ENCODE peak calls at places on chromosomes 11 and 22, in six cellular contexts. P is mesenchymal stem cell, O is testis, M is spleen, J is left ventricle myocardium inferior, U is fibroblast of lung. H is an unnamed sample.

GRCh38 chr11:83223457-83223856 is 29.9 kb downstream of the ANKRD42 start:
- DNase-seq in J (no peak), M (no peak), P (no peak), O (no peak), U (no peak), H (no peak)

GRCh38 chr11:59265735-59266134 is 53.0 kb upstream of the MPEG1 start:
- DNase-seq in J (no peak), P (no peak), M (no peak), O (no peak), U (no peak), H (no peak)

GRCh38 chr11:74766905-74767304 is 18.3 kb downstream of the RNF169 start:
- DNase-seq in J (no peak), U (no peak), O (no peak), M (no peak), P (no peak), H (no peak)

GRCh38 chr11:114738954-114739353 is 60.6 kb downstream of the NXPE2 start:
- DNase-seq in P (peak; percentile 45), J (no peak), U (peak; percentile 39), O (peak; percentile 34), M (no peak), H (no peak)

GRCh38 chr11:88849368-88849767 is 216.4 kb downstream of the GRM5 start:
- DNase-seq in O (no peak), J (no peak), M (no peak), P (no peak), U (peak; percentile 79), H (peak; percentile 67)

GRCh38 chr22:47435204-47435487 is 672.7 kb downstream of the TBC1D22A start:
- DNase-seq in U (no peak), P (no peak), M (no peak), J (no peak), O (no peak), H (no peak)

GRCh38 chr22:31616315-31616980 is 45.6 kb downstream of the PISD start:
- DNase-seq in M (peak; percentile 85), U (no peak), J (no peak), P (no peak), O (no peak), H (no peak)

GRCh38 chr11:77249427-77249826 is 52.1 kb downstream of the GDPD4 start:
- DNase-seq in O (no peak), U (peak; percentile 86), P (peak; percentile 35), M (no peak), J (no peak), H (peak; percentile 87)

GRCh38 chr11:79626135-79626748 is 185.4 kb upstream of the TENM4 start:
- DNase-seq in U (peak; percentile 11), O (no peak), M (no peak), J (no peak), P (no peak), H (peak; percentile 81)

GRCh38 chr11:95984035-95984434 is 60.1 kb upstream of the MTMR2 start:
- DNase-seq in J (no peak), U (no peak), O (no peak), P (no peak), M (no peak), H (no peak)

GRCh38 chr11:57792060-57792541 is 30.5 kb downstream of the CTNND1 start:
- DNase-seq in P (peak; percentile 71), U (peak; percentile 72), J (peak; percentile 74), O (peak; percentile 60), M (peak; percentile 96), H (no peak)

GRCh38 chr11:115164774-115165173 is 339.4 kb downstream of the CADM1 start:
- DNase-seq in P (peak; percentile 17), U (peak; percentile 30), M (no peak), O (no peak), J (no peak), H (no peak)

GRCh38 chr22:32539631-32540449 is 65.2 kb downstream of the FBXO7 start:
- DNase-seq in U (peak; percentile 67), O (no peak), M (no peak), P (peak; percentile 64), J (no peak), H (no peak)

GRCh38 chr11:75273331-75273988 is 32.9 kb downstream of the TPBGL start:
- DNase-seq in U (no peak), M (peak; percentile 69), P (no peak), O (no peak), J (no peak), H (no peak)

GRCh38 chr11:36195496-36196346 is 93.5 kb downstream of the COMMD9 start:
- DNase-seq in O (peak; percentile 16), J (no peak), U (peak; percentile 5), P (no peak), M (no peak), H (no peak)

GRCh38 chr11:28529540-28530410 is 421.6 kb downstream of the METTL15 start:
- DNase-seq in O (no peak), M (no peak), P (peak; percentile 75), U (peak; percentile 65), J (no peak), H (peak; percentile 15)

GRCh38 chr11:19551454-19551853 is 161.2 kb upstream of the NAV2 start:
- DNase-seq in O (no peak), U (no peak), P (no peak), J (no peak), M (no peak), H (no peak)

GRCh38 chr11:58788355-58789023 is 56.0 kb downstream of the GLYATL2 start:
- DNase-seq in J (no peak), M (no peak), P (peak; percentile 47), O (peak; percentile 68), U (peak; percentile 38), H (peak; percentile 95)

DNA sequence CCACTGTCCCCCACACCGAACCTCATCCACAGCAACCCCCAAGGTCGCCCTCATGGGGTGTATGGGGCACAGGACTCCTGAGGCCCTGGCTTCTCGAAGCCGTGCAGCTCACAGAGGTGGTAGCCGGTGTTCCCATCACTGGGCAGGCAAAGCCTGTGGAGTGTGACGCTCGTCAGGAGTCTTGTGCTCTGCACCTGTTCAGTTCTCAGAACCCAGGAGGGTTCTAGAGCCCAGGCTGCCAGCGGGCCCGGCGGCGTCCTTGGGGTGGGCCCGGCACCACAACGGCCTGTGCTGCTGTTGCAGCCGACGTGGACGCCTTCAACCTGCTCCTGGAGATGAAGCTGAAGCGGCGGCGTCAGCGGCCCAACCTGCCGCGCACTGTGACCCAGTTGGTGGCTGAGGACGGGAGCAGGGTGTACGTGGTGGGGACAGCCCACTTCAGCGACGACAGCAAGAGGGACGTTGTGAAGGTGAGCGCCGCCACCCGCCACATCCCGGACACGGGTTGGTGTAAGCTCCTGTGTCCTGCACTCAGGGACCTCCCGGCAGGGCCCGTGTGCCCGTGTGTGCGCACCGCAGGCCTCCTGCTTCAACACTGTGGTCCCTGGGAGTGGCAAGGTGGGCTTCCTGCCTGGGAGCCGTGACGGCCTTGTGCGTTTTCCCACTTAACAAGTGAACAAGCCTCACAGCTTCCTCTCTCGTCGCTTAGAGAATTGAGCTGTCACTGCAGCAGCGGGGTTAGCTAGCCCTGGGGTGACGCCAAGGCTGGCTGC is 6.6 kb upstream of the SELENOO start:
- DNase-seq in M (no peak), O (no peak), U (no peak), J (no peak), P (no peak), H (no peak)
- H3K27ac ChIP-seq in M (peak overlapping the region; percentile 99), O (no peak overlapping the region), U (no peak overlapping the region), J (no peak overlapping the region), P (no peak overlapping the region), H (no peak overlapping the region)

GRCh38 chr11:2880646-2881045 is 4.9 kb downstream of the CDKN1C start:
- DNase-seq in J (no peak), O (no peak), P (no peak), M (no peak), U (no peak), H (no peak)
- H3K27me3 ChIP-seq in J (no peaks in the 10 kb centered on the region), O (no peaks in the 10 kb centered on the region), P (no peaks in the 10 kb centered on the region), M (no peaks in the 10 kb centered on the region), U (peaks cover 5% of the 10 kb centered on the region), H (peaks cover 32% of the 10 kb centered on the region)

DNA sequence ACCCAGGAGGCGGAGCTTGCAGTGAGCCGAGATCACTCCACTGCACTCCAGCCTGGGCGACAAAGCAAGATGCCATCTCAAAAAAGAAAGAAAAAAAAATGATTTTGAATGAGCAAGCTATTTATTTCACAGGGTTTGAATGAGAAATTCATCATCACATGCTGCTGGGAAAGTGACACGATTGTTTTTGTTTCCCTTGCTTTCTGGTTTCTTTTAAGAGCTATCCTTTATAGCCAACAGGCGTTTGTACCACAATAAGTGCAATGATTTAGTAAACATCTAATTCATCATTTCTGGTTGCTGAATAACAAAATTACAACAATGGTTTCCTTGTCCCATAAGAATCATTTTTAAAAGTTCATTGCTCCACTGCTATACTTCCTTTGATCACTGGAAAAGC is 129.9 kb downstream of the GUCY1A2 start:
- DNase-seq in M (no peak), O (no peak), P (no peak), J (no peak), U (no peak), H (no peak)
- H3K4me1 ChIP-seq in M (no peaks in the 10 kb centered on the region), O (no peaks in the 10 kb centered on the region), P (no peaks in the 10 kb centered on the region), J (no peaks in the 10 kb centered on the region), U (no peaks in the 10 kb centered on the region), H (no peaks in the 10 kb centered on the region)

GRCh38 chr11:5679811-5680210 is 5.1 kb downstream of the TRIM5 start:
- DNase-seq in P (no peak), J (no peak), U (peak; percentile 15), M (no peak), O (no peak), H (no peak)
- H3K27ac ChIP-seq in P (no peak overlapping the region), J (no peak overlapping the region), U (no peak overlapping the region), M (no peak overlapping the region), O (no peak overlapping the region), H (no peak overlapping the region)

GRCh38 chr11:11081273-11081672 is 223.4 kb upstream of the ZBED5 start:
- DNase-seq in M (no peak), O (no peak), P (no peak), U (no peak), J (no peak), H (no peak)
- H3K27me3 ChIP-seq in M (no peaks in the 10 kb centered on the region), O (no peaks in the 10 kb centered on the region), P (peaks cover 43% of the 10 kb centered on the region), U (peaks cover 33% of the 10 kb centered on the region), J (peaks cover 18% of the 10 kb centered on the region), H (peaks cover 83% of the 10 kb centered on the region)

GRCh38 chr11:933936-934335 is 8.3 kb downstream of the AP2A2 start:
- DNase-seq in O (no peak), J (no peak), U (no peak), M (no peak), P (no peak), H (no peak)

GRCh38 chr11:933002-933820 is 7.5 kb downstream of the AP2A2 start:
- DNase-seq in M (no peak), O (no peak), U (peak; percentile 45), J (no peak), P (no peak), H (no peak)

GRCh38 chr11:931385-931784 is 5.7 kb downstream of the AP2A2 start:
- DNase-seq in P (no peak), J (no peak), M (no peak), O (no peak), U (no peak), H (no peak)

GRCh38 chr11:934437-934950 is 8.8 kb downstream of the AP2A2 start:
- DNase-seq in U (no peak), J (no peak), M (no peak), O (no peak), P (no peak), H (no peak)

DNA sequence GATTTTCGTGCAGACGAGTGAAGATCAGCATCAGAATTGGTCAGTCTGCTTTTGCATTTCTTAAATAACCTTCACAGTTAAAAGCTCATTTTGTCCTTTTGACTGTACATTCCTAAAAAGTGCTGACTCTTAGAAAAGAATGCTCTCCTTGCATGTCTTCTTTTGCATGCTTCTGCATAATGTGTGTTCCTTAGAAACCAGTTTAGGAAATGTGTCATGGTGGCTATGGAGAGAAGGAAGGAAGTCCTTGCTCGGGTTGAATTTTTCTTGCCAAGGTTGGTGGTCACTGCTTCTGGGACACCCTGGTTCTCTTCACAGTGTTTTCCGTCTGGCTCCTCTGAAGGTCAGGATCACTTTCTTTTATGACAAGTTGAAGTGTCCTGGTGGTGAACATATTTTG is 6.8 kb downstream of the AP2A2 start:
- DNase-seq in P (peak; percentile 37), M (no peak), O (no peak), J (no peak), U (no peak), H (no peak)
- H3K4me1 ChIP-seq in P (peaks cover 27% of the 10 kb centered on the region), M (peaks cover 66% of the 10 kb centered on the region), O (peaks cover 31% of the 10 kb centered on the region), J (peaks cover 69% of the 10 kb centered on the region), U (no peaks in the 10 kb centered on the region), H (no peaks in the 10 kb centered on the region)

H was measured in foreskin keratinocyte.